ENCODE peak calls at places on chromosomes 11 and 22, in four cellular contexts. P is stimulated activated CD8-positive, alpha-beta memory T cell treated with anti-CD3 and anti-CD28 coated beads, Interleukin-15, amount 100 ng/mL, for 24 hours; C is suprapubic skin; S is GM12891. O is an unnamed sample.

GRCh38 chr11:128630367-128631230 is 43.2 kb upstream of the ETS1 start:
- DNase-seq in P (peak; percentile 85), C (peak; percentile 93), S (peak; percentile 57), O (peak; percentile 77)

GRCh38 chr22:21951931-21952465 is 650 bp downstream of the PPM1F start:
- DNase-seq in P (no peak), C (no peak), S (peak; percentile 35), O (no peak)

GRCh38 chr11:68970921-68971636 is 9.7 kb downstream of the MRGPRD start:
- DNase-seq in P (no peak), C (peak; percentile 29), S (no peak), O (no peak)

GRCh38 chr11:121630041-121630440 is 177.3 kb upstream of the SORL1-AS1 start:
- DNase-seq in P (no peak), C (no peak), S (no peak), O (no peak)

GRCh38 chr11:2215561-2216399 is 44.2 kb upstream of the TH start:
- DNase-seq in P (no peak), C (peak; percentile 58), S (no peak), O (peak; percentile 13)

GRCh38 chr11:122140535-122140934 is 24.5 kb upstream of the BLID start:
- DNase-seq in P (no peak), C (no peak), S (no peak), O (no peak)

GRCh38 chr11:119975561-119976152 is 162.3 kb downstream of the TRIM29 start:
- DNase-seq in P (no peak), C (no peak), S (no peak), O (no peak)

GRCh38 chr11:90747057-90747456 is 524.2 kb upstream of the CHORDC1 start:
- DNase-seq in P (no peak), C (no peak), S (no peak), O (no peak)

GRCh38 chr11:47533690-47534135 is 19.2 kb downstream of the CELF1 start:
- DNase-seq in P (no peak), C (no peak), S (no peak), O (no peak)

GRCh38 chr11:93059074-93059957 is 89.9 kb downstream of the MTNR1B start:
- DNase-seq in P (no peak), C (no peak), S (no peak), O (no peak)

GRCh38 chr11:36249271-36249670 is 40.0 kb downstream of the COMMD9 start:
- DNase-seq in P (no peak), C (no peak), S (no peak), O (no peak)

GRCh38 chr11:116986521-116987105 is 111.6 kb downstream of the SIK3 start:
- DNase-seq in P (no peak), C (no peak), S (no peak), O (no peak)

GRCh38 chr11:7892751-7893356 is 38.2 kb downstream of the OR10A6 start:
- DNase-seq in P (no peak), C (no peak), S (no peak), O (peak; percentile 52)

GRCh38 chr11:13721760-13722159 is 53.3 kb downstream of the FAR1 start:
- DNase-seq in P (no peak), C (no peak), S (no peak), O (no peak)

GRCh38 chr11:78228467-78228866 is 39.7 kb downstream of the USP35 start:
- DNase-seq in P (no peak), C (no peak), S (peak; percentile 49), O (peak; percentile 75)

GRCh38 chr22:30250713-30251267 is 4.2 kb upstream of the LIF start:
- DNase-seq in P (no peak), C (no peak), S (no peak), O (no peak)

GRCh38 chr22:30754971-30755759 is 60.5 kb downstream of the OSBP2 start:
- DNase-seq in P (no peak), C (no peak), S (peak; percentile 62), O (peak; percentile 85)

GRCh38 chr11:119907122-119907933 is 178.3 kb upstream of the NECTIN1 start:
- DNase-seq in P (no peak), C (no peak), S (no peak), O (no peak)

GRCh38 chr11:94924074-94925031 is 49.0 kb downstream of the CWC15 start:
- DNase-seq in P (no peak), C (no peak), S (no peak), O (no peak)

GRCh38 chr22:38413085-38414008 is 41.7 kb downstream of the KCNJ4 start:
- DNase-seq in P (no peak), C (peak; percentile 61), S (peak; percentile 14), O (no peak)

GRCh38 chr22:39662677-39663034 is 92.1 kb downstream of the CACNA1I start:
- DNase-seq in P (no peak), C (no peak), S (no peak), O (no peak)

GRCh38 chr11:68146010-68146540 is 24.9 kb upstream of the CHKA start:
- DNase-seq in P (no peak), C (peak; percentile 87), S (no peak), O (no peak)

GRCh38 chr11:1946812-1947480 is at the start of gene MRPL23:
- DNase-seq in P (peak; percentile 17), C (no peak), S (no peak), O (no peak)

GRCh38 chr11:134751825-134752224 is 339.8 kb upstream of the B3GAT1 start:
- DNase-seq in P (no peak), C (no peak), S (no peak), O (peak; percentile 3)

GRCh38 chr11:118143661-118144185 is 8.9 kb downstream of the SCN4B start:
- DNase-seq in P (no peak), C (peak; percentile 32), S (no peak), O (no peak)

GRCh38 chr11:115665345-115665901 is 161.2 kb upstream of the CADM1 start:
- DNase-seq in P (no peak), C (no peak), S (no peak), O (no peak)

O was measured in GM10248.